ENCODE peak calls at places on chromosomes 6 and 20, in four cellular contexts. One of them, this sample, is unnamed. For H3K4me1, the result is how much of the 10 kb centered on the place peaks cover.

GRCh38 chr6:65259982-65260381 is 447.0 kb downstream of the EYS start:
- DNase-seq in esophagus muscularis mucosa: no peak
- DNase-seq in cardiac muscle cell: no peak
- DNase-seq in breast epithelium: no peak
- DNase-seq in this sample: no peak

GRCh38 chr6:71491844-71492243 is 203.2 kb downstream of the OGFRL1 start:
- DNase-seq in breast epithelium: no peak
- DNase-seq in esophagus muscularis mucosa: no peak
- DNase-seq in cardiac muscle cell: no peak
- DNase-seq in this sample: no peak

GRCh38 chr20:2846698-2847097 is 6.2 kb downstream of the VPS16 start:
- DNase-seq in esophagus muscularis mucosa: no peak
- DNase-seq in cardiac muscle cell: no peak
- DNase-seq in breast epithelium: no peak
- DNase-seq in this sample: no peak

GRCh38 chr6:118509009-118509617 is 39.0 kb upstream of the PLN start:
- DNase-seq in cardiac muscle cell: peak
- DNase-seq in breast epithelium: no peak
- DNase-seq in esophagus muscularis mucosa: no peak
- DNase-seq in this sample: peak

GRCh38 chr6:5278047-5278446 is 16.7 kb downstream of the FARS2 start:
- DNase-seq in cardiac muscle cell: no peak
- DNase-seq in breast epithelium: no peak
- DNase-seq in esophagus muscularis mucosa: no peak
- DNase-seq in this sample: no peak

GRCh38 chr6:127221201-127221600 is 45.5 kb upstream of the RNF146 start:
- DNase-seq in esophagus muscularis mucosa: no peak
- DNase-seq in cardiac muscle cell: no peak
- DNase-seq in breast epithelium: no peak
- DNase-seq in this sample: no peak

GRCh38 chr6:149840345-149841075 is 23.6 kb downstream of the LRP11 start:
- DNase-seq in cardiac muscle cell: peak
- DNase-seq in breast epithelium: peak
- DNase-seq in esophagus muscularis mucosa: no peak
- DNase-seq in this sample: peak

GRCh38 chr6:44254957-44255808 is 2.1 kb downstream of the SLC35B2 start:
- DNase-seq in cardiac muscle cell: no peak
- DNase-seq in esophagus muscularis mucosa: no peak
- DNase-seq in breast epithelium: no peak
- DNase-seq in this sample: no peak

GRCh38 chr6:89146748-89147715 is 1.2 kb downstream of the PM20D2 start:
- DNase-seq in esophagus muscularis mucosa: no peak
- DNase-seq in breast epithelium: no peak
- DNase-seq in cardiac muscle cell: peak
- DNase-seq in this sample: no peak

GRCh38 chr20:45365444-45365970 is 2.6 kb downstream of the SYS1 start:
- DNase-seq in esophagus muscularis mucosa: no peak
- DNase-seq in breast epithelium: no peak
- DNase-seq in cardiac muscle cell: no peak
- DNase-seq in this sample: no peak

GRCh38 chr20:8457978-8458377 is 325.9 kb downstream of the PLCB1 start:
- DNase-seq in esophagus muscularis mucosa: no peak
- DNase-seq in cardiac muscle cell: no peak
- DNase-seq in breast epithelium: no peak
- DNase-seq in this sample: no peak

GRCh38 chr6:90406142-90406794 is 109.6 kb upstream of the BACH2 start:
- DNase-seq in breast epithelium: no peak
- DNase-seq in esophagus muscularis mucosa: no peak
- DNase-seq in cardiac muscle cell: peak
- DNase-seq in this sample: no peak

GRCh38 chr6:143591441-143591840 is 79.9 kb upstream of the FUCA2 start:
- DNase-seq in breast epithelium: no peak
- DNase-seq in esophagus muscularis mucosa: no peak
- DNase-seq in cardiac muscle cell: no peak
- DNase-seq in this sample: no peak

GRCh38 chr6:51349866-51350265 is 531.2 kb downstream of the TFAP2B start:
- DNase-seq in esophagus muscularis mucosa: no peak
- DNase-seq in cardiac muscle cell: no peak
- DNase-seq in breast epithelium: no peak
- DNase-seq in this sample: no peak

GRCh38 chr6:51352506-51353029 is 533.9 kb downstream of the TFAP2B start:
- DNase-seq in breast epithelium: no peak
- DNase-seq in esophagus muscularis mucosa: no peak
- DNase-seq in cardiac muscle cell: no peak
- DNase-seq in this sample: no peak

DNA sequence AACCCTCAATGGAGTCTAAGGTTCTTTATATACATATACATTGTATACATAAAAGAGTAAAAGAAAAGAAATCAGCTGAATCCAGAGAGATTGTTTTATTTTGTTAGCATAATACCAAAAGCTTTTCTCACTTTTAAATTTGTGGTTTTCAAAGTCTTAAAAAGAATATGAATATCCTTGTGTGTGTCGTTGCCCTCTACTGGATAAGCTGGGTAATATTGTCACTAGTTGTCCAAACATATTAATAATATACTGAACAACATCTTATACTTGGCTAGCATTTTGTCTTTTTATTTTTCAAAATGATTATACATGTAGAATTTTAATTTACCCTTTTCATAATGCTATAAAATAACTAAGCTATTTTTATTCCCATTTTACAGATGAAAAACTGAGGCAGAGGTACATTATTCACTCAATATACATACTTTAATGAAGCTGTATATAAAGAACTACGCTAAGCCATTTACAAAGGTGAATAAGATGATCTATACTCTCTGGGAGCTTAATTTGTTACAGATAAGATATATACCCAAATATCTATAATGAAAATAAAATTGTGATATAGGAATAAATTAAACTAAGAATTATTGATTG is 531.7 kb downstream of the TFAP2B start:
- DNase-seq in esophagus muscularis mucosa: no peak
- DNase-seq in breast epithelium: no peak
- DNase-seq in cardiac muscle cell: no peak
- DNase-seq in this sample: no peak
- TF ChIP-seq CTCF in esophagus muscularis mucosa: peak
- TF ChIP-seq CTCF in breast epithelium: peak
- TF ChIP-seq CTCF in cardiac muscle cell: no peak
- TF ChIP-seq CTCF in this sample: no peak

DNA sequence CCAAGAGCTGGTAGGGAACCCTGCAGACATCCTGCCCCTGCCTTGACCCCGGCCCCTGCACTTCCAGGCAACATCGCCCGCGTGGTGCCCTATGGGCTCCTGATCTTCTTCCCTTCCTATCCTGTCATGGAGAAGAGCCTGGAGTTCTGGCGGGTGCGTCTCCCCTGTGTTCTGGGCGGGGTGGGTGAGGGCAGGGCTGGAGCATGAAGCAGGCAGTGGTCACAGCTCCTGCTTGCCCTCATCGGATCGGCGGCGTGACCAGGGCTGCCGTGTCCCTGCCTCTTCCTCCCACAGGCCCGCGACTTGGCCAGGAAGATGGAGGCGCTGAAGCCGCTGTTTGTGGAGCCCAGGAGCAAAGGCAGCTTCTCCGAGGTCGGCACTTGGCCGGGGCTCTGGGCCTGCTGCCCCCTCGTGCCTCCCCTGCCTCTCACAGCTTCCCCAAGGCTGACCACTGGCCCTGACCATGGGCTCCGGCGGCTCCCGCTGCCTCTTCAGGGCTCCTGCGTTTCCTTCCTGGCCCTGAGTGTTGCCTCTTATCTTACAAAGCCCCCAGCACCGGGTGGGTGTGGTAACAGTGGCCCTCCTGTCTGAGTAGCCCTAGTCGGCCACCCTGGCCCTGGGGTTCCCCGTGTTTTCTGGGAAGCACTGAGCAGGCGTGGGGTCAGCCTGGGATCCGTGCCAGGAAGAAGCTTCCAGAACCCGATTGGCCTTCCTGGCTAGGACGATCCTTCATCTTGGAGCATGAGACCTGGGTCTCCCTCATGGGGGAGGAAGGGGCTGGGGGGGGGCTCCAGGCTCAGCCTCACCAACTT is 8.0 kb upstream of the TNFRSF6B start:
- DNase-seq in cardiac muscle cell: no peak
- DNase-seq in breast epithelium: no peak
- DNase-seq in esophagus muscularis mucosa: no peak
- DNase-seq in this sample: no peak
- H3K4me1 ChIP-seq in cardiac muscle cell: under half
- H3K4me1 ChIP-seq in breast epithelium: under half
- H3K4me1 ChIP-seq in esophagus muscularis mucosa: half or more
- H3K4me1 ChIP-seq in this sample: under half

DNA sequence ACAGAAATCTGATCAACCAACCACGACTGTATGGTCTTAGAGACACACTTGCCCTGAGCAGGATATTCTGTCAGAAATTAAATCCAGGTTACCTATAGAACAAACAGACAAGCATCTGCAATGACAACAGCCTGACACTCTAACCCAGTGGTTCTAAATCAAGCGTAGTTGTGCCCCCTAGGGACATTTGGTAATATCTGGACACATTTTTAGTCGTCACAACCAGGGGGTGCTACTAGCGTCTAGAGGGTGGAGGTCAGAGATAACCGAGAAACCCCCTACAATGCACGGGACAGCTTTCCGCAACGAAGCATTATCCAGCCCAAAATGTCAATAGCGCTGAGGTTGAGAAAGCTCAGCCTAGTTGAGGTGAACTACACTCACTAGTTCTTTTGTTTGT is 32.3 kb downstream of the ID4 start:
- DNase-seq in cardiac muscle cell: no peak
- DNase-seq in esophagus muscularis mucosa: no peak
- DNase-seq in breast epithelium: no peak
- DNase-seq in this sample: no peak
- TF ChIP-seq CTCF in cardiac muscle cell: no peak
- TF ChIP-seq CTCF in esophagus muscularis mucosa: no peak
- TF ChIP-seq CTCF in breast epithelium: no peak
- TF ChIP-seq CTCF in this sample: no peak

DNA sequence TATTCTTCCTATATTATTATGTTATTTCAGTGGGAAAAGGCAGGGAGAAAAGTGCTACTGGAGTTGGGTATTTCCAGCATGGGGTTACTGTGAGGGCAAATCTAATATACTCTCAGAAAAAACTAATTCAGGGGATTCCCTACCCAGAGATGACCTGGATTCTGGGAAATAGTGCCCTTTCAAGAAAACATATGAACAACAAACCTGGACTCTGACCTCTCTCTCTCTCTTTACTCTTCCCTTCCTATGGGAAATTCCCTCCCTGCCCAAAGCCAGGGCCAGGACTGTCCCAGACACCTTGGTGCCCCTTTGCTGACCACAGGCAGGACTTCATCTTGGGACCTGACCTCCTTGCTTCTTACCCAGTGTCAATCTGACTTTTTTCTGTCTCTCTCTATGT is 1.6 kb upstream of the UBD start:
- DNase-seq in breast epithelium: no peak
- DNase-seq in cardiac muscle cell: no peak
- DNase-seq in esophagus muscularis mucosa: no peak
- DNase-seq in this sample: no peak
- H3K4me1 ChIP-seq in breast epithelium: under half
- H3K4me1 ChIP-seq in cardiac muscle cell: under half
- H3K4me1 ChIP-seq in esophagus muscularis mucosa: under half
- H3K4me1 ChIP-seq in this sample: under half

GRCh38 chr6:100459291-100459690 is 5.4 kb downstream of the SIM1 start:
- DNase-seq in esophagus muscularis mucosa: peak
- DNase-seq in cardiac muscle cell: no peak
- DNase-seq in breast epithelium: no peak
- DNase-seq in this sample: no peak

GRCh38 chr6:100461920-100462295 is 2.8 kb downstream of the SIM1 start:
- DNase-seq in cardiac muscle cell: no peak
- DNase-seq in breast epithelium: no peak
- DNase-seq in esophagus muscularis mucosa: no peak
- DNase-seq in this sample: no peak

GRCh38 chr6:100462396-100462795 is 2.3 kb downstream of the SIM1 start:
- DNase-seq in cardiac muscle cell: no peak
- DNase-seq in esophagus muscularis mucosa: no peak
- DNase-seq in breast epithelium: no peak
- DNase-seq in this sample: no peak

GRCh38 chr6:100461273-100461919 is 3.3 kb downstream of the SIM1 start:
- DNase-seq in esophagus muscularis mucosa: peak
- DNase-seq in breast epithelium: no peak
- DNase-seq in cardiac muscle cell: no peak
- DNase-seq in this sample: no peak

DNA sequence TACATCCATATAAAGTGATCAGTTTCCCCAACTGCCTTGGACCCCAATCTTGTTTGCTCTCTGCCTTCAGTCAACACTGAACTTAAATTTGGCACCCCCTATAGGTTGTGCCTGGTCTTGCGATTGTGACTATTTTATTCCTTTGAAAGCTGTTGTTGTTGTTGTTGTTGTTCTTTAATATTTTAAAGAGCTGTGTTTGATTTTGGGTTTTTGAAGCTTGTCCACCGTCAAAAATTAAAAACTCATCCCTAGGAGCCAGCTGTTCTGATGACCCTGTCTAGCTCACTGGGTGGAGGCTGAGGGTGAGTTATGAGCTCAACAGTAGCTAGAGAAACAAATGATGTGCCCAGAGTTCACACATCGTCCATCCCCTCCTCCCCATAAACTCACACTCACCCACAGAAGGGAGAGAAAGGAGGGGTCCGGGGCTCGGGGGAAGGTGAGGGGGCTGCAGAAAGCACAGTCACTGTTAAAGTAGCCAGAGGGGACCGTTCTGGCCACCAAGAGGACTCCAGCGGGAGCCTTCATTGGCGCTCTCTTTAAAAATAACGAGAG is 4.0 kb downstream of the SIM1 start:
- DNase-seq in breast epithelium: no peak
- DNase-seq in esophagus muscularis mucosa: peak
- DNase-seq in cardiac muscle cell: no peak
- DNase-seq in this sample: no peak
- TF ChIP-seq CTCF in breast epithelium: no peak
- TF ChIP-seq CTCF in esophagus muscularis mucosa: no peak
- TF ChIP-seq CTCF in cardiac muscle cell: peak
- TF ChIP-seq CTCF in this sample: no peak

GRCh38 chr20:50048420-50049166 is 64.4 kb downstream of the UBE2V1 start:
- DNase-seq in esophagus muscularis mucosa: no peak
- DNase-seq in cardiac muscle cell: peak
- DNase-seq in breast epithelium: no peak
- DNase-seq in this sample: no peak
- H3K4me1 ChIP-seq in esophagus muscularis mucosa: under half
- H3K4me1 ChIP-seq in cardiac muscle cell: under half
- H3K4me1 ChIP-seq in breast epithelium: under half
- H3K4me1 ChIP-seq in this sample: under half

This sample was measured in heart left ventricle.